ENCODE peak calls at places on chromosome 22, in nine cellular contexts. L is HL-60; G is endothelial cell; E is adrenal gland; Q is fibroblast of lung; T is progenitor cell of endocrine pancreas; B is stomach; S is HFF-Myc; I is CD4-positive, alpha-beta T cell. O is an unnamed sample.

GRCh38 chr22:29071261-29072045 is 1.4 kb upstream of the KREMEN1 start:
- DNase-seq in L (no peak), G (peak), E (no peak), Q (peak), T (peak), B (peak), S (no peak), I (no peak), O (peak)

GRCh38 chr22:46686221-46686872 is 51.7 kb downstream of the CERK start:
- DNase-seq in L (peak), G (no peak), E (peak), Q (no peak), T (no peak), B (peak), S (no peak), I (no peak), O (no peak)

GRCh38 chr22:19058713-19059451 is 63.3 kb downstream of the DGCR2 start:
- DNase-seq in L (no peak), G (no peak), E (peak), Q (no peak), T (no peak), B (peak), S (no peak), I (no peak), O (no peak)

GRCh38 chr22:49966716-49967332 is 6.3 kb downstream of the PIM3 start:
- DNase-seq in L (no peak), G (peak), E (peak), Q (peak), T (peak), B (peak), S (no peak), I (no peak), O (peak)

GRCh38 chr22:28917747-28918543 is 34.6 kb downstream of the ZNRF3 start:
- DNase-seq in L (no peak), G (peak), E (peak), Q (peak), T (peak), B (peak), S (no peak), I (no peak), O (peak)

GRCh38 chr22:27670701-27671412 is 130.7 kb downstream of the MN1 start:
- DNase-seq in L (no peak), G (peak), E (peak), Q (no peak), T (peak), B (peak), S (no peak), I (no peak), O (peak)

GRCh38 chr22:46638601-46639431 is 18.6 kb downstream of the GRAMD4 start:
- DNase-seq in L (no peak), G (no peak), E (peak), Q (peak), T (no peak), B (peak), S (no peak), I (no peak), O (no peak)

GRCh38 chr22:35102663-35103062 is 36.7 kb downstream of the ISX start:
- DNase-seq in L (peak), G (no peak), E (no peak), Q (no peak), T (no peak), B (no peak), S (no peak), I (no peak), O (no peak)

GRCh38 chr22:39134366-39135091 is 18.0 kb downstream of the CBX7 start:
- DNase-seq in L (no peak), G (no peak), E (no peak), Q (no peak), T (no peak), B (no peak), S (no peak), I (no peak), O (no peak)

GRCh38 chr22:49690454-49690853 is 137.2 kb downstream of the BRD1 start:
- DNase-seq in L (no peak), G (no peak), E (no peak), Q (no peak), T (no peak), B (no peak), S (no peak), I (no peak), O (no peak)

GRCh38 chr22:26651840-26652239 is 5.5 kb upstream of the MIAT start:
- DNase-seq in L (no peak), G (no peak), E (no peak), Q (no peak), T (no peak), B (no peak), S (no peak), I (no peak), O (no peak)
- TF ChIP-seq CTCF in L (no peak), G (no peak), E (no peak), Q (no peak), T (no peak), B (no peak), S (no peak), I (no peak), O (no peak)

GRCh38 chr22:24776525-24776924 is 2.0 kb upstream of the PIWIL3 start:
- DNase-seq in L (no peak), G (no peak), E (no peak), Q (no peak), T (no peak), B (no peak), S (no peak), I (no peak), O (no peak)

GRCh38 chr22:24775769-24776492 is 1.4 kb upstream of the PIWIL3 start:
- DNase-seq in L (no peak), G (no peak), E (no peak), Q (no peak), T (no peak), B (no peak), S (no peak), I (no peak), O (no peak)

GRCh38 chr22:24768537-24769374 is 5.8 kb downstream of the PIWIL3 start:
- DNase-seq in L (no peak), G (peak), E (peak), Q (peak), T (peak), B (peak), S (peak), I (peak), O (peak)

DNA sequence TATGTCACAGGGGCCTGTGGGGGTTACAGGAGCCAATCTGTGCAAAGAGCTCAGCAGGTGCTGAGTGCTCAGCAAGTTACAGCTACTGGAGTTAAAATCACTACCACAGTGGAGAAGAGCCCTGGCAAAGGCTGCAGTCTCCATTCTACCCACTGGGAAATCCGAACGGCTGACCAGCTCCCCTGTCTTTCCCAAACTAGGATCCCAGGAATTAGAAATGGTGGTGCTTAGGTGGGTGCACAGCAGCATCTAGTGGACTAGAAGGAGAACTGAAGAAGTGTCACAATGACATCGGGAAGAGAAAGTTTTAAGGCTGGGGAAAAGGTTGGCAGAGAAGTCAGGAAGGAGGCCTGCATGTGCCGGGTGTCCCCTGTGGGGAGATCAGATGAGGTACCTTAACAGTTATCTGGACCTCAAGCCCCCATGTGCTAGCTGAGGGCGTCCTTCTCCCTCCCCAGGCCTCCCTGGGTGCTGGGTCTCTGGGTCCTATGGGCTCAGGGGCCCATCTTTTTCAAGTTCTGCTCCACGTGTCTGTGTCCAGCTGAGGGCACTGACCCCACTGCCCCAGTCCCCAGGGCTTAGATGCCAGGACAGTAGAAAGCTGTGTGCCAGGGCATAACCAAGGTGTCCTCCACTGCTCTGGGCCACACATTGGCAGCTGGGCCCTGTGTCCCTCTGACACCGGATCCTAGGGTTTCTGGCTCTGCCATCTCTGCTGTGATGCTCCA is 1.9 kb downstream of the PIWIL3 start:
- DNase-seq in L (no peak), G (peak), E (peak), Q (peak), T (peak), B (no peak), S (peak), I (no peak), O (no peak)
- TF ChIP-seq CTCF in L (peak), G (peak), E (peak), Q (peak), T (peak), B (no peak), S (peak), I (no peak), O (peak)

GRCh38 chr22:41844513-41844912 is 11.6 kb downstream of the SREBF2 start:
- DNase-seq in L (no peak), G (no peak), E (no peak), Q (no peak), T (no peak), B (peak), S (no peak), I (no peak), O (no peak)

GRCh38 chr22:41847300-41847699 is 14.4 kb downstream of the SREBF2 start:
- DNase-seq in L (no peak), G (no peak), E (no peak), Q (no peak), T (no peak), B (no peak), S (no peak), I (no peak), O (no peak)

GRCh38 chr22:41846268-41847002 is 13.5 kb downstream of the SREBF2 start:
- DNase-seq in L (no peak), G (no peak), E (no peak), Q (no peak), T (no peak), B (no peak), S (no peak), I (no peak), O (no peak)

GRCh38 chr22:41845380-41846267 is 12.7 kb downstream of the SREBF2 start:
- DNase-seq in L (no peak), G (no peak), E (no peak), Q (no peak), T (no peak), B (peak), S (no peak), I (no peak), O (no peak)

DNA sequence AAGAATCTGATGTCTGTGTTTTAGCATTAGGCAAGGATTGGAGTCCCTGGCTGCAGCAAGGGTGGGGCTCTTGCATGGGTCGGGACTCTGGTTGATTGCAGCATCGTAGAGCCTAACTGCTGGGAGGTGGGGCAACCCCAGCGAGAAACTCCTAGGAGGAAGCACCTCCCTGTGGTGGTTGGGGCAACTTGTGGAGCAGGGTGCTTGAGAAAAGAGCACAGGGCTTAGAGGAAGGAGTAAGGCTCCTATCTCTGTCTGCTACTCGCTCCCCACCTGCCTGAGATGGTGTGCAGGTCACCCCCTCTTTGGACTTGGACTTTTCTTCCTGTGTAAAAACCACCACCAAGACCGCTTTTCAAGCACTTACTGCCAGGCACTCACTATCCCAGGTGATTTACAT is 15.6 kb downstream of the SREBF2 start:
- DNase-seq in L (peak), G (no peak), E (peak), Q (peak), T (no peak), B (peak), S (no peak), I (no peak), O (no peak)
- TF ChIP-seq CTCF in L (peak), G (no peak), E (peak), Q (no peak), T (no peak), B (no peak), S (no peak), I (no peak), O (no peak)

DNA sequence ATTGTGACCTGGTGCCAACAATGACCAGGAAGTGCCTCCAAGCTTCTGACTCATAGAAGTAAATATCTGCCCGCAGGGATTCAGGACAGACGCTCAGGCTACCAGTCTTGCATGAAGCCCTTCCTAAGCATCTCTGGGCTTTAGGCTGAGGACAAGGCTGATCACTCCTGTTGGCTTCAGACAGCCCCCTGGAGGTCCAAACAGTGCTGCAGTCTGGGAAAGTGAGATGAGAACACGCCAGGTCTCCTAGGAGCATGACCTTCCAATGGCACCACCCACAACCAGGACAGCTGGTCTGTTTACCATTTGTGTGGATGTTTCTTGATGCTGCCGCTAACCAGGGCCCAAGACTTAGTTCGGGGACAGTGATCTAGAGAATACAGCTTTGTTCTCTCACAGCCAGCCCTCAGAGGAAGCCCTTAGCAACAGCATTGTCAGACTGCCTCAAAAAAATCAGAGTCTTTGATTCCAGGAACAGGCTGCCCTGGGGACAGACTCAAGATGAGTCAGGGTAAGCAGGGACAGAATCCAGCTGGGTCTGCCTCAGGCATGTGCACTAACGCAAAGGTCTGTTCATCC is 111.2 kb downstream of the ZNF280B start:
- DNase-seq in L (no peak), G (peak), E (peak), Q (no peak), T (no peak), B (no peak), S (no peak), I (no peak), O (peak)
- TF ChIP-seq CTCF in L (no peak), G (no peak), E (no peak), Q (peak), T (peak), B (no peak), S (no peak), I (no peak), O (no peak)

GRCh38 chr22:41501209-41501608 is 32.3 kb downstream of the ACO2 start:
- DNase-seq in L (no peak), G (no peak), E (peak), Q (peak), T (no peak), B (no peak), S (no peak), I (no peak), O (no peak)
- TF ChIP-seq CTCF in L (no peak), G (no peak), E (peak), Q (peak), T (no peak), B (no peak), S (no peak), I (no peak), O (peak)

GRCh38 chr22:40651563-40652501 is 15.3 kb upstream of the MRTFA start:
- DNase-seq in L (peak), G (no peak), E (peak), Q (peak), T (peak), B (peak), S (peak), I (peak), O (peak)

GRCh38 chr22:40651057-40651456 is 14.5 kb upstream of the MRTFA start:
- DNase-seq in L (no peak), G (no peak), E (no peak), Q (no peak), T (no peak), B (no peak), S (no peak), I (no peak), O (no peak)

GRCh38 chr22:40653361-40653760 is 16.8 kb upstream of the MRTFA start:
- DNase-seq in L (no peak), G (no peak), E (no peak), Q (no peak), T (no peak), B (no peak), S (no peak), I (no peak), O (no peak)

DNA sequence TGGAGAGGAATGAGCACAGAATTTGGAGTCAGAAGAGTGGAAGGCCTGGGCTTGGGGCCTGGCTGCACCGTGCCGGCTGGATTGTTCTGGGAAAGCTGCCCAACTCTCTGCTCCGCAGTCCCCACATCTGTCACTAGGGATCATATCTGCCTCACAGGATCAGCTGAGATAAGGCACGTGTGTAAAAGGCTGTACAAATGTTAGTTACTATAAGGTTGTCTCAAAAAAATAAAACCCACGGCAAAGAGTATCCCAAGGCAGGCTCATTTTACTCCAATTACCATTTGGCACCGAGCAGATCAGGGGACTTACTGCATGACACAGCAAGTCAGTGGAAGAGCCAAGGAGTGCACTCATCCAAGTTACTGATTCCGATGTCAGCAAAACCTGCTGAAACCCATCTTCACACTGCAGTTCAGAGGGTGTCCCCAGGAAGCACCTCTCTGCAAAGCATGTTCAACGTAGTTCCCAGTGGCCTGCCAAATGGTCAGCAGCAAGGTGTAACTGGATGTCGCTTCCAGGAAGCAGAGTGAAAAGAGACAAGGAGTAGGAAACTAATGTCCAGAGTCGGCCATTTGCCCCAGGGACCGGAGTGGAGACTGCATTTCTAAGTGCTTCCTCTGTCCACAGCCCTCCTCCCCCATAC is 18.1 kb upstream of the MRTFA start:
- DNase-seq in L (no peak), G (peak), E (peak), Q (peak), T (no peak), B (peak), S (peak), I (no peak), O (no peak)
- TF ChIP-seq CTCF in L (no peak), G (peak), E (peak), Q (peak), T (no peak), B (no peak), S (peak), I (no peak), O (peak)

DNA sequence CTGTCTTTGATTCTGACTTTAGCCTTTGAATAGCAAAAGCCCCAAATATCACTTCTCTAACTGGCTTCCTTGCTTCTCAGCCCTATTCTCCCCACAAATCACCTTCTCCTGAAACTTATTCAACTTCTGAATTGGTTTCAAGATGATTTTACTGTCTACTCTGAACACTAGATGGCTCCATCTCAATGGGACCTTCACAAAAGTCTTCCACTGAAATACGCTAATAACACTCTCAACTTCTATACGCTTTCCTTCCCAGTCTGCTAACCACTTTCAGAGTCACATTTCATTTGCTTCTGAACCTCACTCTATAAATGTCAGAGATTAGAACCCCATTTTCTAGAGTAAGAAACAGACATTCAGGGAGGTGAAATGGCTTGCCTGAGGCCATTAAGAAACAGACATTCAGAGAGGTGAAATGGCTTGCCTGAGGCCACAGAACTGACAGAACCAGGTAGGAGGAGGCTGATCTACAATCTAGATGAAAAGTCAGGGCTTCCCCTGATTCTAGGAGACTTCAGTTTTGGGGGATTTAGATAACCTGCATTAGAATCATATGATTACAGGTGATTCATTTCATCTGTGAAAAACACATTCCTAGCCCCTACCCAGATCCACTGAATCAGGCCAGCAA is 20.6 kb downstream of the MORC2 start:
- DNase-seq in L (no peak), G (no peak), E (no peak), Q (peak), T (no peak), B (no peak), S (no peak), I (no peak), O (no peak)
- TF ChIP-seq CTCF in L (peak), G (no peak), E (peak), Q (peak), T (peak), B (no peak), S (peak), I (peak), O (peak)

GRCh38 chr22:41668971-41669911 is 19.4 kb downstream of the SNU13 start:
- DNase-seq in L (no peak), G (no peak), E (no peak), Q (peak), T (no peak), B (no peak), S (no peak), I (no peak), O (no peak)

GRCh38 chr22:41676134-41676533 is 12.5 kb downstream of the SNU13 start:
- DNase-seq in L (no peak), G (no peak), E (no peak), Q (no peak), T (no peak), B (no peak), S (no peak), I (no peak), O (no peak)

GRCh38 chr22:41674941-41675340 is 13.7 kb downstream of the SNU13 start:
- DNase-seq in L (no peak), G (no peak), E (no peak), Q (no peak), T (no peak), B (no peak), S (no peak), I (no peak), O (no peak)

DNA sequence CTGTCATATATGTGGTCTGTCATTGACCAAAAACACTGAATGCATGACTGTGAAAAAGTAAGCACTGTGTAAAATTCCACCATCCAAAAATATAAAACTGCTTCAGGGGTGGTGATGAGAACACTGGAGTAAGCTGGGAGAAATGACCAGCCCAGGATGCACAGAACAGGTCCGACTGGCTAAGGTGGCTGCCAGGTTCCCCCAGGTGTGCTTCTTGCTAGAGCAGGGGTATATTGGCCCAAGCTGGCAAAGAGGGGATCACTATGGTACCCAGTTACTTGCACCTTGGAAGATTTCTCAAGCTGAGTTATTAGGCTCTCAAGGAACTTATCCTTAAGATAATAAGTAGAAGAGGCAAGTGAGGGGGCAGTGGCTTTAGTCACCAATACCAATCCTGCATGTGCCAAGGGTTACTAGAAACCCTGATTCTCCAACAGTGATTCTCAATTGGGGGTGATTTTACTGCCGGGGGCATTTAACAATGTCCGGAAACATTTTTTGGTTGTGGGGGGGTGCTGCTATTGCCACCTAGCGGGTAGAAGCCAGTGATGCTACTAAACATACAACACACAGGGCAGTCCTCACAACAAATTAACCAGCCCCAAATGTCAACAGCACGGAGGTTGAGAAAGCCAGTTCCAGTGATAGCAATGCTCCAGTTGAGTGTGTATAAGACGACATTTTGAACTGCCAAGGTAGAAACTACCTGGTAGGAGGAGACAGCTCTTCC is 15.7 kb downstream of the SNU13 start:
- DNase-seq in L (no peak), G (no peak), E (no peak), Q (no peak), T (no peak), B (no peak), S (no peak), I (no peak), O (no peak)
- TF ChIP-seq CTCF in L (no peak), G (no peak), E (peak), Q (peak), T (peak), B (no peak), S (peak), I (no peak), O (peak)